ENCODE peak calls at places on chromosomes 16 and 17, in eight cellular contexts. One of them, this sample, is unnamed. For H3K4me1, the result is how much of the 10 kb centered on the place peaks cover.

GRCh38 chr17:14016858-14017257 is 52.4 kb upstream of the COX10 start:
- DNase-seq in HCT116: no peak
- DNase-seq in GM12878: no peak
- DNase-seq in IMR-90: no peak
- DNase-seq in K562: no peak
- DNase-seq in SK-N-SH: no peak
- DNase-seq in HepG2: peak
- DNase-seq in H1: no peak
- DNase-seq in this sample: no peak

GRCh38 chr17:77565166-77565565 is 393.3 kb upstream of the TNRC6C start:
- DNase-seq in H1: no peak
- DNase-seq in HCT116: no peak
- DNase-seq in IMR-90: no peak
- DNase-seq in K562: no peak
- DNase-seq in SK-N-SH: no peak
- DNase-seq in HepG2: no peak
- DNase-seq in GM12878: no peak
- DNase-seq in this sample: no peak

GRCh38 chr16:56891685-56892084 is 26.7 kb downstream of the SLC12A3 start:
- DNase-seq in K562: no peak
- DNase-seq in SK-N-SH: no peak
- DNase-seq in HCT116: no peak
- DNase-seq in GM12878: no peak
- DNase-seq in HepG2: no peak
- DNase-seq in H1: no peak
- DNase-seq in IMR-90: no peak
- DNase-seq in this sample: no peak

GRCh38 chr17:78357177-78357586 is 2.7 kb downstream of the SOCS3 start:
- DNase-seq in GM12878: no peak
- DNase-seq in SK-N-SH: peak
- DNase-seq in H1: no peak
- DNase-seq in HepG2: no peak
- DNase-seq in IMR-90: peak
- DNase-seq in K562: peak
- DNase-seq in HCT116: no peak
- DNase-seq in this sample: no peak

GRCh38 chr16:83356266-83356665 is 451.5 kb upstream of the HSBP1 start:
- DNase-seq in H1: no peak
- DNase-seq in GM12878: no peak
- DNase-seq in K562: peak
- DNase-seq in HepG2: peak
- DNase-seq in HCT116: peak
- DNase-seq in SK-N-SH: peak
- DNase-seq in IMR-90: peak
- DNase-seq in this sample: peak

GRCh38 chr17:27973258-27974044 is 69.0 kb upstream of the NLK start:
- DNase-seq in SK-N-SH: no peak
- DNase-seq in H1: no peak
- DNase-seq in K562: no peak
- DNase-seq in HepG2: no peak
- DNase-seq in GM12878: no peak
- DNase-seq in HCT116: no peak
- DNase-seq in IMR-90: no peak
- DNase-seq in this sample: no peak

GRCh38 chr17:36900130-36900590 is 37.1 kb upstream of the LHX1 start:
- DNase-seq in K562: no peak
- DNase-seq in SK-N-SH: no peak
- DNase-seq in H1: no peak
- DNase-seq in HCT116: no peak
- DNase-seq in IMR-90: no peak
- DNase-seq in HepG2: no peak
- DNase-seq in GM12878: no peak
- DNase-seq in this sample: no peak

GRCh38 chr17:62064791-62065563 is at the start of gene MED13:
- DNase-seq in IMR-90: peak
- DNase-seq in HCT116: no peak
- DNase-seq in GM12878: no peak
- DNase-seq in HepG2: peak
- DNase-seq in H1: peak
- DNase-seq in K562: peak
- DNase-seq in SK-N-SH: peak
- DNase-seq in this sample: peak

GRCh38 chr17:43431741-43432523 is 33.1 kb downstream of the ARL4D start:
- DNase-seq in IMR-90: peak
- DNase-seq in GM12878: no peak
- DNase-seq in K562: no peak
- DNase-seq in SK-N-SH: no peak
- DNase-seq in H1: no peak
- DNase-seq in HCT116: no peak
- DNase-seq in HepG2: no peak
- DNase-seq in this sample: no peak

GRCh38 chr17:65554568-65555223 is 6.8 kb downstream of the AXIN2 start:
- DNase-seq in K562: no peak
- DNase-seq in GM12878: no peak
- DNase-seq in H1: no peak
- DNase-seq in HCT116: no peak
- DNase-seq in SK-N-SH: no peak
- DNase-seq in HepG2: no peak
- DNase-seq in IMR-90: peak
- DNase-seq in this sample: no peak

GRCh38 chr16:79601092-79601977 is 798 bp upstream of the MAF start:
- DNase-seq in IMR-90: no peak
- DNase-seq in GM12878: no peak
- DNase-seq in HepG2: peak
- DNase-seq in K562: no peak
- DNase-seq in H1: no peak
- DNase-seq in SK-N-SH: peak
- DNase-seq in HCT116: no peak
- DNase-seq in this sample: peak

GRCh38 chr16:11669380-11670146 is 1.3 kb downstream of the SNN start:
- DNase-seq in HepG2: no peak
- DNase-seq in SK-N-SH: no peak
- DNase-seq in K562: no peak
- DNase-seq in H1: no peak
- DNase-seq in HCT116: no peak
- DNase-seq in GM12878: peak
- DNase-seq in IMR-90: peak
- DNase-seq in this sample: no peak

GRCh38 chr16:58040945-58041627 is 15.5 kb downstream of the MMP15 start:
- DNase-seq in H1: no peak
- DNase-seq in GM12878: no peak
- DNase-seq in K562: no peak
- DNase-seq in SK-N-SH: peak
- DNase-seq in HepG2: no peak
- DNase-seq in HCT116: no peak
- DNase-seq in IMR-90: no peak
- DNase-seq in this sample: no peak

GRCh38 chr17:75874323-75875181 is 3.8 kb downstream of the TRIM47 start:
- DNase-seq in SK-N-SH: peak
- DNase-seq in H1: no peak
- DNase-seq in IMR-90: no peak
- DNase-seq in K562: no peak
- DNase-seq in HCT116: no peak
- DNase-seq in HepG2: no peak
- DNase-seq in GM12878: no peak
- DNase-seq in this sample: no peak

DNA sequence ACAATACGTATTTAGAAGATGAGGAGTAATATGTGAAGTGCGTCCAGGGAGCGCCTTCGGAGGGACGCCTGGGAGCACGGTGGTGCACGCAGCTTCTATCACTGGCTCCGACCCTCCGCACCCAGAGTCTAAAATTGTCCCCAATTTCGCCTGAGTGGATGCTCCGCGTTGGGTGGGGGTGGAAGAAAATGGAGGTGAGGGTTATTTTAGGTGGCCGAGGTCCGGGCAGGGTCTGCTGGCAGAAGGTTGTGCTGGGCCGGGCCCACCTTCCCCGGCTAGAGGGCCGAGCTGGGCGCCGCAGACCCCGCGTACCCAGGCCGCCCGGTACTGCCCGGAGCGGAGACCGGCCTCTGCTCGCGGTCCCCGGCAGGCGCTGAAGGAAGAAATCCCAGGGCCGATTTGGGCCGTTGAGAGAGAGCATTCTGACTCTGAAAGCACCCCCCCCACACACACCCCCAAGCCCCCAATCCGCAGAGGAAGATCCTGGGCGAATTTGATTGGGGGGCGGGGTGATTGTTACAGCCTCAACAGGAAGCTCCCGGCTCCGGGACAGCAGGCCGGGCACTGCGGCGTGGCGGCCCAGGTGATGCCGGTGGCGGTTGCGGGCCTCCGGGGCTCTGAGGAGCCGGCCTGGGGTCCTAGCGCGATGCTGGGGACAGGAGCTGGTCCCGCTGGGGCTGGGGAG is 3.1 kb downstream of the BAHCC1 start:
- DNase-seq in IMR-90: peak
- DNase-seq in GM12878: no peak
- DNase-seq in H1: no peak
- DNase-seq in K562: no peak
- DNase-seq in HCT116: no peak
- DNase-seq in SK-N-SH: peak
- DNase-seq in HepG2: no peak
- DNase-seq in this sample: peak
- H3K4me3 ChIP-seq in IMR-90: peak
- H3K4me3 ChIP-seq in GM12878: no peak
- H3K4me3 ChIP-seq in H1: peak
- H3K4me3 ChIP-seq in K562: peak
- H3K4me3 ChIP-seq in HCT116: peak
- H3K4me3 ChIP-seq in SK-N-SH: peak
- H3K4me3 ChIP-seq in HepG2: peak
- H3K4me3 ChIP-seq in this sample: peak

GRCh38 chr17:39700148-39700987 is 504 bp downstream of the ERBB2 start:
- DNase-seq in HepG2: no peak
- DNase-seq in H1: peak
- DNase-seq in K562: no peak
- DNase-seq in IMR-90: peak
- DNase-seq in GM12878: no peak
- DNase-seq in SK-N-SH: no peak
- DNase-seq in HCT116: no peak
- DNase-seq in this sample: no peak

GRCh38 chr17:39701012-39701783 is 1.3 kb downstream of the ERBB2 start:
- DNase-seq in H1: no peak
- DNase-seq in GM12878: no peak
- DNase-seq in IMR-90: no peak
- DNase-seq in K562: no peak
- DNase-seq in HepG2: no peak
- DNase-seq in HCT116: no peak
- DNase-seq in SK-N-SH: no peak
- DNase-seq in this sample: peak

GRCh38 chr17:39703913-39704312 is 4.0 kb downstream of the ERBB2 start:
- DNase-seq in K562: no peak
- DNase-seq in IMR-90: no peak
- DNase-seq in GM12878: no peak
- DNase-seq in HCT116: no peak
- DNase-seq in H1: no peak
- DNase-seq in SK-N-SH: no peak
- DNase-seq in HepG2: no peak
- DNase-seq in this sample: no peak

GRCh38 chr17:39702901-39703893 is 3.3 kb downstream of the ERBB2 start:
- DNase-seq in IMR-90: peak
- DNase-seq in H1: no peak
- DNase-seq in SK-N-SH: no peak
- DNase-seq in HCT116: no peak
- DNase-seq in K562: no peak
- DNase-seq in GM12878: peak
- DNase-seq in HepG2: peak
- DNase-seq in this sample: peak

GRCh38 chr17:39701784-39702422 is 2.0 kb downstream of the ERBB2 start:
- DNase-seq in SK-N-SH: no peak
- DNase-seq in K562: no peak
- DNase-seq in H1: no peak
- DNase-seq in HepG2: no peak
- DNase-seq in GM12878: no peak
- DNase-seq in HCT116: no peak
- DNase-seq in IMR-90: no peak
- DNase-seq in this sample: no peak
- H3K4me1 ChIP-seq in SK-N-SH: under half
- H3K4me1 ChIP-seq in K562: under half
- H3K4me1 ChIP-seq in H1: under half
- H3K4me1 ChIP-seq in HepG2: half or more
- H3K4me1 ChIP-seq in GM12878: under half
- H3K4me1 ChIP-seq in HCT116: half or more
- H3K4me1 ChIP-seq in IMR-90: under half
- H3K4me1 ChIP-seq in this sample: half or more

GRCh38 chr17:7548585-7549400 is at the start of gene TNFSF12:
- DNase-seq in HCT116: no peak
- DNase-seq in H1: peak
- DNase-seq in IMR-90: peak
- DNase-seq in HepG2: no peak
- DNase-seq in GM12878: no peak
- DNase-seq in SK-N-SH: peak
- DNase-seq in K562: peak
- DNase-seq in this sample: peak
- TF ChIP-seq RAD21 in HCT116: peak
- TF ChIP-seq RAD21 in H1: no peak
- TF ChIP-seq RAD21 in IMR-90: no peak
- TF ChIP-seq RAD21 in HepG2: no peak
- TF ChIP-seq RAD21 in GM12878: no peak
- TF ChIP-seq RAD21 in SK-N-SH: no peak
- TF ChIP-seq RAD21 in K562: no peak
- TF ChIP-seq RAD21 in this sample: no peak

GRCh38 chr16:24612656-24613055 is 73.3 kb downstream of the RBBP6 start:
- DNase-seq in GM12878: no peak
- DNase-seq in H1: no peak
- DNase-seq in HepG2: no peak
- DNase-seq in HCT116: no peak
- DNase-seq in K562: no peak
- DNase-seq in SK-N-SH: no peak
- DNase-seq in IMR-90: no peak
- DNase-seq in this sample: no peak

GRCh38 chr16:24609740-24610420 is 70.5 kb downstream of the RBBP6 start:
- DNase-seq in HCT116: no peak
- DNase-seq in HepG2: peak
- DNase-seq in IMR-90: peak
- DNase-seq in GM12878: no peak
- DNase-seq in H1: peak
- DNase-seq in K562: peak
- DNase-seq in SK-N-SH: peak
- DNase-seq in this sample: no peak

GRCh38 chr16:24611310-24611709 is 71.9 kb downstream of the RBBP6 start:
- DNase-seq in H1: no peak
- DNase-seq in HCT116: no peak
- DNase-seq in IMR-90: no peak
- DNase-seq in GM12878: no peak
- DNase-seq in HepG2: no peak
- DNase-seq in K562: no peak
- DNase-seq in SK-N-SH: no peak
- DNase-seq in this sample: no peak

GRCh38 chr16:24610421-24610765 is 71.0 kb downstream of the RBBP6 start:
- DNase-seq in H1: no peak
- DNase-seq in K562: no peak
- DNase-seq in SK-N-SH: no peak
- DNase-seq in HCT116: no peak
- DNase-seq in GM12878: no peak
- DNase-seq in HepG2: no peak
- DNase-seq in IMR-90: peak
- DNase-seq in this sample: no peak

GRCh38 chr16:24609417-24609739 is 70.0 kb downstream of the RBBP6 start:
- DNase-seq in H1: no peak
- DNase-seq in HCT116: no peak
- DNase-seq in GM12878: no peak
- DNase-seq in HepG2: no peak
- DNase-seq in IMR-90: no peak
- DNase-seq in K562: no peak
- DNase-seq in SK-N-SH: no peak
- DNase-seq in this sample: no peak
- H3K4me3 ChIP-seq in H1: peak
- H3K4me3 ChIP-seq in HCT116: no peak
- H3K4me3 ChIP-seq in GM12878: no peak
- H3K4me3 ChIP-seq in HepG2: no peak
- H3K4me3 ChIP-seq in IMR-90: no peak
- H3K4me3 ChIP-seq in K562: no peak
- H3K4me3 ChIP-seq in SK-N-SH: no peak
- H3K4me3 ChIP-seq in this sample: no peak

This sample was measured in A549.